ENCODE peak calls at places on chromosomes 16 and 17, in four cellular contexts. Y, J, A and E are unnamed samples.

GRCh38 chr16:88526008-88526905 is 43.9 kb upstream of the ZC3H18 start:
- DNase-seq in Y (no peak), J (no peak), A (no peak), E (no peak)

GRCh38 chr16:79656537-79657115 is 56.1 kb upstream of the MAF start:
- DNase-seq in Y (no peak), J (no peak), A (no peak), E (no peak)

GRCh38 chr16:51434567-51435198 is 283.6 kb upstream of the SALL1 start:
- DNase-seq in Y (no peak), J (no peak), A (no peak), E (no peak)

GRCh38 chr16:87143661-87144121 is 173.5 kb downstream of the C16orf95 start:
- DNase-seq in Y (peak; percentile 63), J (no peak), A (no peak), E (no peak)

GRCh38 chr17:74757931-74758845 is 9.8 kb downstream of the NHERF1 start:
- DNase-seq in Y (no peak), J (peak; percentile 87), A (no peak), E (no peak)

GRCh38 chr17:8489841-8490240 is 54.2 kb downstream of the NDEL1 start:
- DNase-seq in Y (no peak), J (no peak), A (no peak), E (no peak)

GRCh38 chr16:69465083-69465721 is 40.8 kb downstream of the CYB5B start:
- DNase-seq in Y (no peak), J (no peak), A (no peak), E (no peak)

GRCh38 chr17:61064087-61064951 is 335.3 kb upstream of the TBX2 start:
- DNase-seq in Y (no peak), J (no peak), A (no peak), E (no peak)

GRCh38 chr17:78040561-78041400 is 82.3 kb downstream of the TNRC6C start:
- DNase-seq in Y (peak; percentile 81), J (peak; percentile 95), A (peak; percentile 80), E (peak; percentile 56)

GRCh38 chr16:31138621-31139578 is 3.4 kb upstream of the PRSS8 start:
- DNase-seq in Y (no peak), J (peak; percentile 47), A (no peak), E (peak; percentile 84)
- TF ChIP-seq POLR2AphosphoS5 in Y (peak; percentile 14), J (no peak), A (peak; percentile 28), E (peak; percentile 59)

GRCh38 chr16:3577302-3577752 is at the start of gene NLRC3:
- DNase-seq in Y (peak; percentile 84), J (no peak), A (no peak), E (no peak)

GRCh38 chr16:3578610-3579551 is 1.7 kb upstream of the NLRC3 start:
- DNase-seq in Y (peak; percentile 89), J (no peak), A (no peak), E (no peak)

GRCh38 chr16:3576211-3576610 is 992 bp downstream of the NLRC3 start:
- DNase-seq in Y (no peak), J (no peak), A (no peak), E (no peak)

GRCh38 chr16:3579776-3580175 is 2.6 kb upstream of the NLRC3 start:
- DNase-seq in Y (no peak), J (no peak), A (no peak), E (no peak)

DNA sequence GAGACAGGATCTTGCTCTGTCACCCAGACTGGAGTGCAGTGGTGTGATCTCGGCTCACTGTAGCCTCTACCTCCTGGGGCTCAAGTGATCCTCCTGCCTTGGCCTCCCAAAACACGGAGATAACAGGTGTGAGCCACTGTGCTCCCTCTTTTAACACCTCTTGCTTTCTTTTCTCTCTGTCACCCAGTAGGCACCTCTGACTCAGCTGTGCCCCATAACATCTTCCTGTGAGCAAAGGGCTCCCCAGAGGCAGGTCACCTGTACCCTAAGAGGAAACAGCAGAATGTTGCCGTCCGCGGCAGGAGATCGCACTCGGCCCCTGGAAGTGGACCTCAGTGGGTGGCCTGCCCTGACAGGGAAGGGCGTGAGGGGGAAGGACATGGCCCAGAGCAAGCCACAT is 918 bp upstream of the NLRC3 start:
- DNase-seq in Y (peak; percentile 84), J (no peak), A (no peak), E (no peak)
- H3K4me1 ChIP-seq in Y (peaks cover 54% of the 10 kb centered on the region), J (no peaks in the 10 kb centered on the region), A (no peaks in the 10 kb centered on the region), E (peaks cover 6% of the 10 kb centered on the region)

DNA sequence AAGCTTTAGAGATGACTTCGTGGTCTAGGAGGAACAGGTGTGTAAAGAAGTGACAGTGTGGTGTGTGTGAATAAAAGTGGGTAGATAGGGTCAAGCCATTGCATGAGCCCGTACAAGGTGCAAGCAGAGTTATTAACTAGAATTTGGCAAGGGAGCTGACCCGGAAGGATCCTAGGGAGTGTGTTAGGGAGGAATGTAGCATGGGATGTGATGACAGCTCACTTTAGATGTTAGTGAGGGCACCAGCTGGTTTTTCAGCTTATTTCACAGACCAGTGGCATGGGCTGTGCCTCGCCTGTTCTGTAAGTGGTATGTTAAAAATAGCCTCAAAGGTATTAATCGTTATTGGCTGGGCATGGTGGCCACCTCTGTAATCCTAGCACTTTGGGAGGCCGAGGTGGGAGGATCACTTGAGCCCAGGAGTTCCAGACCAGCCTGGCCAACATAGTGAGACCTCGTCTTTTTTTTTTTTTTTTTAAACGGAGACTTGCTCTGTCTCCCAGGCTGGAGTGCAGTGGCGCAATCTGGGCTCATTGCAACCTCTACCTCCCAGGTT is 8.3 kb downstream of the ANKRD40CL start:
- DNase-seq in Y (no peak), J (no peak), A (no peak), E (no peak)
- TF ChIP-seq POLR2AphosphoS5 in Y (peak; percentile 17), J (no peak), A (no peak), E (no peak)

GRCh38 chr17:39664581-39665561 is at the start of gene TCAP:
- DNase-seq in Y (peak; percentile 71), J (no peak), A (no peak), E (no peak)
- H3K4me1 ChIP-seq in Y (peaks cover 34% of the 10 kb centered on the region), J (peaks cover 10% of the 10 kb centered on the region), A (no peaks in the 10 kb centered on the region), E (peaks cover 37% of the 10 kb centered on the region)

GRCh38 chr16:28289939-28290862 is 2.1 kb upstream of the SBK1 start:
- DNase-seq in Y (no peak), J (no peak), A (no peak), E (no peak)

GRCh38 chr16:28288117-28288516 is 4.2 kb upstream of the SBK1 start:
- DNase-seq in Y (no peak), J (no peak), A (no peak), E (no peak)

GRCh38 chr16:28291651-28292626 is at the start of gene SBK1:
- DNase-seq in Y (peak; percentile 94), J (peak; percentile 98), A (peak; percentile 76), E (peak; percentile 49)

GRCh38 chr16:28292731-28293588 is 635 bp downstream of the SBK1 start:
- DNase-seq in Y (peak; percentile 88), J (peak; percentile 74), A (no peak), E (no peak)

DNA sequence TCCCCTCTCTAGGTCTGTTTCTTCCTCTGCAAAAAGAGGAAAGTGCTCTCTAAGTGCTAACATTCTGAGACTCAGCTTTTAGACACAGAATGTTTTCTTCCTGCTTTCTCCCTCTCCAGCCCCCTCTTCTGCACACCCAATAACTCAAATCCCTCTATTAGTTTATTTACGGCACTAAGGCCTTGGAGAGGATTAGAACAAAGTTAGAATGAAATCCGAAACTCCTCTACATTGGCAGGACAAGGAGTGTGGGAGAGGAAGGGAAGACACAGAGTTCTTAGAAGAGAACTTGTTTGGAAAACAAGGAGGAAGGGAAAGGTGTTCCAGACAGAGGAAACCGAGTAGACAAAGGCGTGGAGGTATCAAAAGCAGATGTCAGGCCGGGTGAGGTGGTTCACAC is 3.2 kb upstream of the SBK1 start:
- DNase-seq in Y (no peak), J (no peak), A (no peak), E (no peak)
- TF ChIP-seq POLR2AphosphoS5 in Y (no peak), J (no peak), A (no peak), E (no peak)